ENCODE peak calls at places on chromosome 5, in five cellular contexts. One of them, this sample, is unnamed.

GRCh38 chr5:113162770-113163169 is 186.2 kb downstream of the DCP2 start:
- DNase-seq in H9: no peak
- DNase-seq in tibial artery: peak
- DNase-seq in neural crest cell: no peak
- DNase-seq in progenitor cell of endocrine pancreas: no peak
- DNase-seq in this sample: no peak

GRCh38 chr5:6710078-6710477 is 3.2 kb upstream of the TENT4A start:
- DNase-seq in tibial artery: no peak
- DNase-seq in progenitor cell of endocrine pancreas: no peak
- DNase-seq in neural crest cell: no peak
- DNase-seq in H9: no peak
- DNase-seq in this sample: no peak

GRCh38 chr5:67353500-67353931 is 156.9 kb upstream of the CD180 start:
- DNase-seq in progenitor cell of endocrine pancreas: no peak
- DNase-seq in H9: no peak
- DNase-seq in neural crest cell: no peak
- DNase-seq in tibial artery: no peak
- DNase-seq in this sample: no peak

GRCh38 chr5:74885170-74885569 is 19.0 kb upstream of the FAM169A start:
- DNase-seq in neural crest cell: no peak
- DNase-seq in progenitor cell of endocrine pancreas: no peak
- DNase-seq in tibial artery: no peak
- DNase-seq in H9: no peak
- DNase-seq in this sample: no peak

GRCh38 chr5:64766105-64766504 is 2.4 kb downstream of the SREK1IP1 start:
- DNase-seq in H9: no peak
- DNase-seq in progenitor cell of endocrine pancreas: no peak
- DNase-seq in tibial artery: no peak
- DNase-seq in neural crest cell: no peak
- DNase-seq in this sample: no peak

GRCh38 chr5:115170924-115171510 is 1.3 kb upstream of the TRIM36 start:
- DNase-seq in tibial artery: no peak
- DNase-seq in progenitor cell of endocrine pancreas: no peak
- DNase-seq in neural crest cell: no peak
- DNase-seq in H9: no peak
- DNase-seq in this sample: no peak

GRCh38 chr5:165457854-165458481 is 1952.5 kb downstream of the MAT2B start:
- DNase-seq in tibial artery: no peak
- DNase-seq in H9: peak
- DNase-seq in progenitor cell of endocrine pancreas: no peak
- DNase-seq in neural crest cell: no peak
- DNase-seq in this sample: peak

GRCh38 chr5:134174841-134175839 is 1.6 kb downstream of the SKP1 start:
- DNase-seq in progenitor cell of endocrine pancreas: no peak
- DNase-seq in neural crest cell: no peak
- DNase-seq in tibial artery: no peak
- DNase-seq in H9: no peak
- DNase-seq in this sample: no peak

GRCh38 chr5:150694638-150695037 is 6.2 kb downstream of the RBM22 start:
- DNase-seq in neural crest cell: no peak
- DNase-seq in progenitor cell of endocrine pancreas: no peak
- DNase-seq in H9: no peak
- DNase-seq in tibial artery: no peak
- DNase-seq in this sample: no peak

GRCh38 chr5:147404706-147405105 is 105.2 kb downstream of the DPYSL3 start:
- DNase-seq in tibial artery: no peak
- DNase-seq in progenitor cell of endocrine pancreas: no peak
- DNase-seq in H9: no peak
- DNase-seq in neural crest cell: no peak
- DNase-seq in this sample: no peak

GRCh38 chr5:98846526-98846925 is 73.1 kb downstream of the RGMB start:
- DNase-seq in progenitor cell of endocrine pancreas: no peak
- DNase-seq in H9: no peak
- DNase-seq in tibial artery: no peak
- DNase-seq in neural crest cell: no peak
- DNase-seq in this sample: no peak

GRCh38 chr5:57174128-57174849 is 430 bp downstream of the GPBP1 start:
- DNase-seq in progenitor cell of endocrine pancreas: peak
- DNase-seq in tibial artery: peak
- DNase-seq in neural crest cell: peak
- DNase-seq in H9: no peak
- DNase-seq in this sample: no peak

GRCh38 chr5:37615184-37615583 is 224.7 kb downstream of the GDNF start:
- DNase-seq in progenitor cell of endocrine pancreas: no peak
- DNase-seq in H9: no peak
- DNase-seq in tibial artery: no peak
- DNase-seq in neural crest cell: no peak
- DNase-seq in this sample: no peak

GRCh38 chr5:154999865-155000264 is 13.7 kb upstream of the KIF4B start:
- DNase-seq in neural crest cell: no peak
- DNase-seq in H9: no peak
- DNase-seq in progenitor cell of endocrine pancreas: no peak
- DNase-seq in tibial artery: no peak
- DNase-seq in this sample: no peak

GRCh38 chr5:155008669-155009068 is 4.9 kb upstream of the KIF4B start:
- DNase-seq in progenitor cell of endocrine pancreas: no peak
- DNase-seq in H9: no peak
- DNase-seq in tibial artery: no peak
- DNase-seq in neural crest cell: no peak
- DNase-seq in this sample: no peak

GRCh38 chr5:155001523-155001922 is 12.0 kb upstream of the KIF4B start:
- DNase-seq in tibial artery: no peak
- DNase-seq in progenitor cell of endocrine pancreas: no peak
- DNase-seq in H9: no peak
- DNase-seq in neural crest cell: no peak
- DNase-seq in this sample: no peak

GRCh38 chr5:155004138-155004744 is 9.3 kb upstream of the KIF4B start:
- DNase-seq in H9: peak
- DNase-seq in tibial artery: no peak
- DNase-seq in neural crest cell: no peak
- DNase-seq in progenitor cell of endocrine pancreas: no peak
- DNase-seq in this sample: peak
- TF ChIP-seq CTCF in H9: peak
- TF ChIP-seq CTCF in tibial artery: no peak
- TF ChIP-seq CTCF in neural crest cell: peak
- TF ChIP-seq CTCF in progenitor cell of endocrine pancreas: peak
- TF ChIP-seq CTCF in this sample: peak

GRCh38 chr5:176596689-176597416 is 13.1 kb downstream of the GPRIN1 start:
- DNase-seq in H9: peak
- DNase-seq in tibial artery: no peak
- DNase-seq in neural crest cell: no peak
- DNase-seq in progenitor cell of endocrine pancreas: peak
- DNase-seq in this sample: peak
- TF ChIP-seq CTCF in H9: peak
- TF ChIP-seq CTCF in tibial artery: no peak
- TF ChIP-seq CTCF in neural crest cell: no peak
- TF ChIP-seq CTCF in progenitor cell of endocrine pancreas: peak
- TF ChIP-seq CTCF in this sample: no peak

DNA sequence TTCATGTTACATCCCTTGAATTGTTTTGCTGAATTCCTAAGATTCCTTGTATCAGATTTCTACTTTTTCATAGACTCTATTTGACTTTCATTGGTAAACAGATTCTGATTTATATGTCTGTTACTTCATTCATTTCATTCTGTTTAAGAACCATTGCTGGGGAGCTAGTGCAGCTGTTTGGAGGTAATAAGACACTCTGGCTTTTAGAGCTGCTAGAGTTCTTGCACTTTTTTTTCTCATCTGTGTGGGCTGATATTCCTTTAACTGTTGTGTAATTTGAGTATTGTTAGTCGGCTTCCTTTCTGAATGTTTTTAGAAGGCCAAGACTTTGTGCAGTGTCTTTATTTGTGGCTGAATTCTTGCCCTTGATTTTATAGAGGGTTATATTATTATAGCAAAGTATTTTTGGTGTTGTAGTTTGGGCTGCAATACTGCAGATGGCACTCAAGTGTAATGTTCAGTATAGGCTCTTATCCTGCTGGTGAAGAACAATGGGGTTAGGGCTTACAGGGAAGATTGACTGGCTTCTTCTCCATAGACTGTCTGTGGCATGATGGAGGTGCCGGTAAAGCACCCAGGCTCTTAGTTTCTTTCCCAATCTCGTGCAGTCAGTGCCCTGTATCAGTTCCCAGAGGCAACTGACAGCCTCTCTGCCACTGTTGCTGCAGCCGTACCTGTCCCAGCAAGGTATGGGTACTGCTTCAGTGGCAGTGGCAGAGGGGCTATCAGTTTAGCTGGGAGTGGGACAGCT is 162.2 kb downstream of the OXCT1 start:
- DNase-seq in H9: peak
- DNase-seq in tibial artery: no peak
- DNase-seq in progenitor cell of endocrine pancreas: no peak
- DNase-seq in neural crest cell: no peak
- DNase-seq in this sample: no peak
- TF ChIP-seq CTCF in H9: peak
- TF ChIP-seq CTCF in tibial artery: peak
- TF ChIP-seq CTCF in progenitor cell of endocrine pancreas: no peak
- TF ChIP-seq CTCF in neural crest cell: peak
- TF ChIP-seq CTCF in this sample: peak

DNA sequence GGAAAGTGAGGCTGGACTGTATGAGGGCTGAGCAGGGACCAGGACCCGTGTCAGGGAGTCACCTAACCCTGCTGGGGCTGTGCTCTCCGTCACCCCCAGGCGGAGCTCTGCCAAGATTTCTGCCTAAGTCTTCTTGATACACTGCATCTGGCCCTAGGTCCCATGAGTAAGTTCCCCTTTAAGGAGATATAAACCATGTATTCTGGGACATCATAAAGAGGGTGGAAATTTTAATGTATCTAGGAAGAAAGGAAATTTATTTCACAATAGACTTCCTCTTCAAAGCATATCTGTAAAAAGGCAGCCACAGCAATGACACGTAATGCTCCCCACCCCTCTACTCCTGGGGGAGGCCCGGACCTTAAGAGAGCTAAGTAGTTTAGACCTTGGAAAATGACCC is 183.4 kb downstream of the FBXL7 start:
- DNase-seq in H9: peak
- DNase-seq in neural crest cell: no peak
- DNase-seq in tibial artery: no peak
- DNase-seq in progenitor cell of endocrine pancreas: no peak
- DNase-seq in this sample: peak
- TF ChIP-seq CTCF in H9: peak
- TF ChIP-seq CTCF in neural crest cell: peak
- TF ChIP-seq CTCF in tibial artery: no peak
- TF ChIP-seq CTCF in progenitor cell of endocrine pancreas: peak
- TF ChIP-seq CTCF in this sample: peak

GRCh38 chr5:33303696-33304095 is 137.1 kb upstream of the TARS1 start:
- DNase-seq in H9: no peak
- DNase-seq in tibial artery: no peak
- DNase-seq in neural crest cell: no peak
- DNase-seq in progenitor cell of endocrine pancreas: no peak
- DNase-seq in this sample: no peak

GRCh38 chr5:33297760-33298216 is 143.0 kb upstream of the TARS1 start:
- DNase-seq in neural crest cell: no peak
- DNase-seq in tibial artery: no peak
- DNase-seq in H9: peak
- DNase-seq in progenitor cell of endocrine pancreas: no peak
- DNase-seq in this sample: peak

GRCh38 chr5:33305530-33305929 is 135.2 kb upstream of the TARS1 start:
- DNase-seq in progenitor cell of endocrine pancreas: no peak
- DNase-seq in neural crest cell: no peak
- DNase-seq in tibial artery: no peak
- DNase-seq in H9: no peak
- DNase-seq in this sample: no peak

GRCh38 chr5:33300209-33300742 is 140.5 kb upstream of the TARS1 start:
- DNase-seq in tibial artery: no peak
- DNase-seq in progenitor cell of endocrine pancreas: no peak
- DNase-seq in neural crest cell: no peak
- DNase-seq in H9: no peak
- DNase-seq in this sample: no peak

GRCh38 chr5:33299621-33300208 is 141.1 kb upstream of the TARS1 start:
- DNase-seq in progenitor cell of endocrine pancreas: no peak
- DNase-seq in neural crest cell: no peak
- DNase-seq in H9: no peak
- DNase-seq in tibial artery: no peak
- DNase-seq in this sample: no peak
- TF ChIP-seq CTCF in progenitor cell of endocrine pancreas: peak
- TF ChIP-seq CTCF in neural crest cell: peak
- TF ChIP-seq CTCF in H9: peak
- TF ChIP-seq CTCF in tibial artery: peak
- TF ChIP-seq CTCF in this sample: no peak

DNA sequence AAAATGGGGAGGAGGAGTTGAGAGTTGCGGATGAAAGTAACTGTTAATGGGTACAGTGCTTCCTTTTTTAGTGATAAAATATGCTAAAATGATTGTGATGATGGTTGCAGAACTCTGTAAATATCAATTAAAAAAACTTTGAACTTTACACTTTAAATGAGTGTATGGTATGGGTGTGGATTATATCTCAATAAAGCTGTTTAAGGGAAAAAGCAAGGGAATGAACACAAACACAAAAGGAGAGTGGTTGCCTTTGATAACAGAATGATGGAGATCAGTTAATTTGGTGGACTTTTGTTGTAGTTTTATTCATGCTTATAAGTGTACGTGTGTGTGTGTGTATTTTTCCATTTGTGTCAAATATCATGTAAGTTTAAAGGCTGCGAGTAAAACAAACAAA is 186.1 kb downstream of the ZNF608 start:
- DNase-seq in neural crest cell: no peak
- DNase-seq in progenitor cell of endocrine pancreas: no peak
- DNase-seq in tibial artery: no peak
- DNase-seq in H9: no peak
- DNase-seq in this sample: no peak
- TF ChIP-seq CTCF in neural crest cell: no peak
- TF ChIP-seq CTCF in progenitor cell of endocrine pancreas: no peak
- TF ChIP-seq CTCF in tibial artery: no peak
- TF ChIP-seq CTCF in H9: no peak
- TF ChIP-seq CTCF in this sample: no peak

GRCh38 chr5:79702606-79703380 is 13.2 kb downstream of the CMYA5 start:
- DNase-seq in tibial artery: no peak
- DNase-seq in neural crest cell: no peak
- DNase-seq in progenitor cell of endocrine pancreas: no peak
- DNase-seq in H9: peak
- DNase-seq in this sample: peak
- TF ChIP-seq CTCF in tibial artery: no peak
- TF ChIP-seq CTCF in neural crest cell: peak
- TF ChIP-seq CTCF in progenitor cell of endocrine pancreas: peak
- TF ChIP-seq CTCF in H9: peak
- TF ChIP-seq CTCF in this sample: peak

DNA sequence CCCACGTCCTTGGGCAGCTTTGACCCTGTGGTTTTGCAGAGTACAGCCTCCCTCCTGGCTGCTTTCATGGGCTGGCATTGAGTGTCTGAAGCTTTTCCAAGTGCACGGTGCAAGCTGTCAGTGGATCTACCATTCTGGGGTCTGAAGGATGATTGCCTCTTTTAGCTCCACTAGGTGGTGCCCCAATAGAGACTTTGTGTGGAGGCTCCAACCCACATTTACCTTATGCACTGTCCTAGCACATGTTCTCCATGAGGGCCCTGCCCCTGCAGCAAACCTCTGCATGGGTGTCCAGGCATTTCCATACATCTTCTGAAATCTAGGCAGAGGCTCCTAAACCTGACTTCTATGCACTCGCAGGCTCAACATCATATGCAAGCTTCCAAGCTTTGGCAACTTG is 644.2 kb upstream of the CDH9 start:
- DNase-seq in progenitor cell of endocrine pancreas: no peak
- DNase-seq in H9: peak
- DNase-seq in neural crest cell: no peak
- DNase-seq in tibial artery: no peak
- DNase-seq in this sample: no peak
- TF ChIP-seq CTCF in progenitor cell of endocrine pancreas: peak
- TF ChIP-seq CTCF in H9: peak
- TF ChIP-seq CTCF in neural crest cell: peak
- TF ChIP-seq CTCF in tibial artery: no peak
- TF ChIP-seq CTCF in this sample: no peak

This sample was measured in nephron progenitor cell.